ENCODE peak calls at places on chromosomes 13 and 19, in four cellular contexts. A, D, E and H are unnamed samples.

GRCh38 chr19:11379857-11380350 is 4.2 kb downstream of the EPOR start:
- DNase-seq in A (no peak), D (no peak), E (no peak), H (no peak)

GRCh38 chr13:73179906-73180305 is 121.1 kb downstream of the KLF5 start:
- DNase-seq in A (no peak), D (no peak), E (no peak), H (no peak)

GRCh38 chr13:60583911-60584753 is 187.1 kb downstream of the TDRD3 start:
- DNase-seq in A (no peak), D (no peak), E (no peak), H (no peak)

GRCh38 chr19:926595-927043 is 784 bp downstream of the ARID3A start:
- DNase-seq in A (peak; percentile 54), D (no peak), E (peak; percentile 22), H (no peak)

GRCh38 chr19:18657590-18658365 is 20.9 kb downstream of the KLHL26 start:
- DNase-seq in A (no peak), D (no peak), E (no peak), H (no peak)

GRCh38 chr13:45196622-45197021 is 4.2 kb downstream of the KCTD4 start:
- DNase-seq in A (peak; percentile 40), D (no peak), E (no peak), H (no peak)

GRCh38 chr19:4910594-4911273 is 1.4 kb downstream of the UHRF1 start:
- DNase-seq in A (no peak), D (no peak), E (no peak), H (peak; percentile 30)

GRCh38 chr13:111630411-111630810 is 310.0 kb downstream of the TEX29 start:
- DNase-seq in A (no peak), D (no peak), E (peak; percentile 83), H (no peak)

GRCh38 chr19:54096642-54097106 is 3.9 kb downstream of the OSCAR start:
- DNase-seq in A (no peak), D (no peak), E (no peak), H (no peak)